ENCODE peak calls at places on chromosomes 5 and 9, in four cellular contexts. One of them, this sample, is unnamed.
A peak's percentile ranks its signal among the peaks of the same experiment; 100 is the strongest.

GRCh38 chr5:155530046-155530445 is 516.5 kb downstream of the KIF4B start:
- DNase-seq in HepG2: no peak
- DNase-seq in GM23248: no peak
- DNase-seq in CD8-positive, alpha-beta T cell: no peak
- DNase-seq in this sample: no peak

GRCh38 chr9:111852291-111852690 is 44.3 kb upstream of the UGCG start:
- DNase-seq in CD8-positive, alpha-beta T cell: no peak
- DNase-seq in HepG2: no peak
- DNase-seq in GM23248: peak; percentile 60
- DNase-seq in this sample: no peak

GRCh38 chr9:123814526-123814925 is 115.4 kb downstream of the DENND1A start:
- DNase-seq in CD8-positive, alpha-beta T cell: no peak
- DNase-seq in GM23248: no peak
- DNase-seq in HepG2: no peak
- DNase-seq in this sample: no peak

GRCh38 chr5:85108471-85108870 is 723.8 kb upstream of the EDIL3 start:
- DNase-seq in CD8-positive, alpha-beta T cell: no peak
- DNase-seq in GM23248: no peak
- DNase-seq in HepG2: no peak
- DNase-seq in this sample: no peak

GRCh38 chr5:123035950-123036390 is 555 bp downstream of the PPIC start:
- DNase-seq in GM23248: peak; percentile 75
- DNase-seq in CD8-positive, alpha-beta T cell: no peak
- DNase-seq in HepG2: peak; percentile 22
- DNase-seq in this sample: peak; percentile 68

GRCh38 chr5:135423158-135423925 is 23.8 kb downstream of the DCANP1 start:
- DNase-seq in HepG2: peak; percentile 36
- DNase-seq in GM23248: no peak
- DNase-seq in CD8-positive, alpha-beta T cell: no peak
- DNase-seq in this sample: no peak

GRCh38 chr9:23322392-23322791 is 503.6 kb downstream of the ELAVL2 start:
- DNase-seq in GM23248: peak; percentile 46
- DNase-seq in HepG2: no peak
- DNase-seq in CD8-positive, alpha-beta T cell: no peak
- DNase-seq in this sample: no peak

GRCh38 chr9:88198346-88198807 is 60.1 kb upstream of the SPATA31C2 start:
- DNase-seq in GM23248: peak; percentile 81
- DNase-seq in CD8-positive, alpha-beta T cell: no peak
- DNase-seq in HepG2: no peak
- DNase-seq in this sample: no peak

GRCh38 chr5:1392801-1393565 is 48.1 kb upstream of the CLPTM1L start:
- DNase-seq in GM23248: no peak
- DNase-seq in CD8-positive, alpha-beta T cell: no peak
- DNase-seq in HepG2: no peak
- DNase-seq in this sample: no peak

GRCh38 chr5:44847453-44847852 is 38.7 kb downstream of the MRPS30 start:
- DNase-seq in CD8-positive, alpha-beta T cell: no peak
- DNase-seq in HepG2: no peak
- DNase-seq in GM23248: no peak
- DNase-seq in this sample: no peak

GRCh38 chr5:131303537-131303936 is 39.7 kb downstream of the CDC42SE2 start:
- DNase-seq in HepG2: no peak
- DNase-seq in GM23248: peak; percentile 73
- DNase-seq in CD8-positive, alpha-beta T cell: no peak
- DNase-seq in this sample: no peak

GRCh38 chr5:120605325-120606079 is 141.4 kb downstream of the PRR16 start:
- DNase-seq in CD8-positive, alpha-beta T cell: no peak
- DNase-seq in GM23248: peak; percentile 44
- DNase-seq in HepG2: no peak
- DNase-seq in this sample: no peak

GRCh38 chr5:88502179-88503064 is 233.8 kb upstream of the TMEM161B start:
- DNase-seq in CD8-positive, alpha-beta T cell: no peak
- DNase-seq in GM23248: peak; percentile 42
- DNase-seq in HepG2: no peak
- DNase-seq in this sample: no peak

GRCh38 chr5:36462295-36463021 is 143.9 kb upstream of the SLC1A3 start:
- DNase-seq in CD8-positive, alpha-beta T cell: no peak
- DNase-seq in HepG2: no peak
- DNase-seq in GM23248: peak; percentile 23
- DNase-seq in this sample: no peak

GRCh38 chr5:76716456-76717157 is 681 bp downstream of the F2R start:
- DNase-seq in GM23248: peak; percentile 31
- DNase-seq in CD8-positive, alpha-beta T cell: no peak
- DNase-seq in HepG2: no peak
- DNase-seq in this sample: no peak

GRCh38 chr5:136005371-136005770 is 23.4 kb upstream of the TGFBI start:
- DNase-seq in HepG2: no peak
- DNase-seq in GM23248: no peak
- DNase-seq in CD8-positive, alpha-beta T cell: no peak
- DNase-seq in this sample: no peak

GRCh38 chr9:122001491-122002201 is 91.5 kb downstream of the TTLL11 start:
- DNase-seq in CD8-positive, alpha-beta T cell: no peak
- DNase-seq in HepG2: no peak
- DNase-seq in GM23248: peak; percentile 31
- DNase-seq in this sample: no peak

GRCh38 chr9:110443146-110443877 is 105.6 kb upstream of the TXNDC8 start:
- DNase-seq in GM23248: peak; percentile 83
- DNase-seq in CD8-positive, alpha-beta T cell: no peak
- DNase-seq in HepG2: peak; percentile 1
- DNase-seq in this sample: no peak

GRCh38 chr5:75681125-75681830 is 36.0 kb downstream of the POC5 start:
- DNase-seq in HepG2: peak; percentile 28
- DNase-seq in CD8-positive, alpha-beta T cell: no peak
- DNase-seq in GM23248: peak; percentile 71
- DNase-seq in this sample: no peak

GRCh38 chr9:5230554-5230953 is 665 bp upstream of the INSL4 start:
- DNase-seq in HepG2: no peak
- DNase-seq in GM23248: no peak
- DNase-seq in CD8-positive, alpha-beta T cell: no peak
- DNase-seq in this sample: no peak

GRCh38 chr9:69816775-69817174 is 3.8 kb upstream of the CFAP95 start:
- DNase-seq in GM23248: no peak
- DNase-seq in HepG2: no peak
- DNase-seq in CD8-positive, alpha-beta T cell: no peak
- DNase-seq in this sample: no peak

GRCh38 chr5:135609981-135610380 is 31.2 kb upstream of the CXCL14 start:
- DNase-seq in GM23248: no peak
- DNase-seq in CD8-positive, alpha-beta T cell: no peak
- DNase-seq in HepG2: no peak
- DNase-seq in this sample: no peak

GRCh38 chr5:62934319-62934718 is 355.7 kb downstream of the LRRC70 start:
- DNase-seq in CD8-positive, alpha-beta T cell: no peak
- DNase-seq in GM23248: no peak
- DNase-seq in HepG2: no peak
- DNase-seq in this sample: no peak

GRCh38 chr5:109989994-109990722 is 300.4 kb downstream of the MAN2A1 start:
- DNase-seq in GM23248: no peak
- DNase-seq in CD8-positive, alpha-beta T cell: no peak
- DNase-seq in HepG2: peak; percentile 91
- DNase-seq in this sample: no peak

GRCh38 chr9:71921190-71921814 is 9.9 kb downstream of the C9orf85 start:
- DNase-seq in CD8-positive, alpha-beta T cell: no peak
- DNase-seq in GM23248: no peak
- DNase-seq in HepG2: no peak
- DNase-seq in this sample: no peak

GRCh38 chr5:112646139-112646941 is 91.3 kb upstream of the APC start:
- DNase-seq in CD8-positive, alpha-beta T cell: no peak
- DNase-seq in GM23248: no peak
- DNase-seq in HepG2: no peak
- DNase-seq in this sample: no peak

GRCh38 chr9:84349706-84350105 is 9.1 kb upstream of the SLC28A3 start:
- DNase-seq in GM23248: no peak
- DNase-seq in CD8-positive, alpha-beta T cell: no peak
- DNase-seq in HepG2: no peak
- DNase-seq in this sample: no peak

GRCh38 chr5:71932131-71932635 is 175.1 kb upstream of the MAP1B start:
- DNase-seq in CD8-positive, alpha-beta T cell: no peak
- DNase-seq in HepG2: peak; percentile 25
- DNase-seq in GM23248: peak; percentile 43
- DNase-seq in this sample: no peak

GRCh38 chr5:5342784-5343183 is 79.7 kb upstream of the ICE1 start:
- DNase-seq in CD8-positive, alpha-beta T cell: no peak
- DNase-seq in HepG2: no peak
- DNase-seq in GM23248: peak; percentile 75
- DNase-seq in this sample: no peak

GRCh38 chr9:2623046-2623865 is 1.7 kb downstream of the VLDLR start:
- DNase-seq in CD8-positive, alpha-beta T cell: no peak
- DNase-seq in HepG2: peak; percentile 33
- DNase-seq in GM23248: peak; percentile 67
- DNase-seq in this sample: peak; percentile 79

GRCh38 chr9:84436386-84437114 is 96.0 kb upstream of the SLC28A3 start:
- DNase-seq in GM23248: no peak
- DNase-seq in CD8-positive, alpha-beta T cell: no peak
- DNase-seq in HepG2: no peak
- DNase-seq in this sample: no peak

GRCh38 chr9:127854169-127854833 is at the start of gene ENG:
- DNase-seq in CD8-positive, alpha-beta T cell: no peak
- DNase-seq in GM23248: peak; percentile 80
- DNase-seq in HepG2: no peak
- DNase-seq in this sample: peak; percentile 66

GRCh38 chr5:175752826-175753535 is 95.1 kb downstream of the HRH2 start:
- DNase-seq in HepG2: no peak
- DNase-seq in GM23248: no peak
- DNase-seq in CD8-positive, alpha-beta T cell: no peak
- DNase-seq in this sample: no peak

GRCh38 chr9:134473353-134474057 is 147.2 kb downstream of the RXRA start:
- DNase-seq in GM23248: no peak
- DNase-seq in HepG2: no peak
- DNase-seq in CD8-positive, alpha-beta T cell: no peak
- DNase-seq in this sample: no peak

GRCh38 chr9:115946530-115946929 is 207.1 kb upstream of the PAPPA start:
- DNase-seq in HepG2: peak; percentile 88
- DNase-seq in GM23248: no peak
- DNase-seq in CD8-positive, alpha-beta T cell: no peak
- DNase-seq in this sample: no peak

GRCh38 chr9:115943591-115944165 is 209.9 kb upstream of the PAPPA start:
- DNase-seq in GM23248: peak; percentile 19
- DNase-seq in CD8-positive, alpha-beta T cell: no peak
- DNase-seq in HepG2: no peak
- DNase-seq in this sample: no peak

GRCh38 chr9:115945009-115945431 is 208.6 kb upstream of the PAPPA start:
- DNase-seq in CD8-positive, alpha-beta T cell: no peak
- DNase-seq in GM23248: no peak
- DNase-seq in HepG2: no peak
- DNase-seq in this sample: no peak

GRCh38 chr9:115941561-115942315 is 211.9 kb upstream of the PAPPA start:
- DNase-seq in GM23248: peak; percentile 61
- DNase-seq in HepG2: no peak
- DNase-seq in CD8-positive, alpha-beta T cell: no peak
- DNase-seq in this sample: no peak

DNA sequence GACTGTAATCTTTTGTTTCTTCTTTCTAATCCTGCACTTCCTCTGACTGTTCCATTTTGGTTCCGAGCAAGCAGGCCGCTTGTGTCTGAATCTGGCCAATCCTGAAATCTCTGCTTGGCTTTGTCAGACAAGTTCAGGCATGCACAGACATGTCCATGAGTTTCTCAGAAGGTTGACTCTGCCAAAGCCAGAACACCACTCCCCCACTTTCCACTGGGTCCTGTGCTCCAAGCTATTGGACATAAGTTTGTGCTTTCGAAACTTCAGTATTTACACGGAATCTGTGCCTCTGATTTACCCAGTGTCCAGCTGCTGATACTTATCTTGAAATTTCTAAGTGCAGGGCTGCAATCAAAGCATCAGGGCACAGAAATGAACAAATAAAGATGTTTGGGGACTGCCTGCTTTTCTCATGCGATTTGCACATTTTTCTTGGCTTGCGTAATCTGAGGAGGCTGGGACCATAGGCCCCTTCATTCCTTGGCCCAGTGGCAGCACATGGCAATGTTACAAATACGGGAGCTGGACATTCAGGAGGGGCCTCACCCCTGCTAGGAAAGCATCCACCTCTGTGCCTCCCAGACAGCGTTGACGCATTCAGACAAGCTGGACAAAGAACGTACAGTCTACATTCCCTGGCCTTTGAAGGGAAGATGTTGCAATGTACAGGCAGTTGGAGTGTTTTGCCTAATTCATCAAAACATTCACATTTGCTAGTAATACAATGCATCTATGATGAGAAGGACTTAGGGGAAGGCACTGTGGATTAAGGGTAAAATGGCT is 209.2 kb upstream of the PAPPA start:
- DNase-seq in HepG2: peak; percentile 99
- DNase-seq in GM23248: peak; percentile 97
- DNase-seq in CD8-positive, alpha-beta T cell: no peak
- DNase-seq in this sample: peak; percentile 70
- H3K27ac ChIP-seq in HepG2: peak overlapping the region; percentile 95
- H3K27ac ChIP-seq in GM23248: peak overlapping the region; percentile 98
- H3K27ac ChIP-seq in CD8-positive, alpha-beta T cell: no peak overlapping the region
- H3K27ac ChIP-seq in this sample: peak overlapping the region; percentile 5

GRCh38 chr9:137535120-137535428 is 15.1 kb downstream of the PNPLA7 start:
- DNase-seq in GM23248: no peak
- DNase-seq in CD8-positive, alpha-beta T cell: no peak
- DNase-seq in HepG2: no peak
- DNase-seq in this sample: no peak

GRCh38 chr9:137531099-137531765 is 19.0 kb downstream of the PNPLA7 start:
- DNase-seq in HepG2: no peak
- DNase-seq in CD8-positive, alpha-beta T cell: no peak
- DNase-seq in GM23248: no peak
- DNase-seq in this sample: no peak

GRCh38 chr9:137538058-137538457 is 12.1 kb downstream of the PNPLA7 start:
- DNase-seq in HepG2: no peak
- DNase-seq in CD8-positive, alpha-beta T cell: no peak
- DNase-seq in GM23248: no peak
- DNase-seq in this sample: no peak

GRCh38 chr9:137534256-137535119 is 15.7 kb downstream of the PNPLA7 start:
- DNase-seq in GM23248: peak; percentile 82
- DNase-seq in CD8-positive, alpha-beta T cell: no peak
- DNase-seq in HepG2: peak; percentile 81
- DNase-seq in this sample: peak; percentile 47
- H3K4me3 ChIP-seq in GM23248: peak overlapping the region; percentile 24
- H3K4me3 ChIP-seq in CD8-positive, alpha-beta T cell: no peak overlapping the region
- H3K4me3 ChIP-seq in HepG2: peak overlapping the region; percentile 19
- H3K4me3 ChIP-seq in this sample: no peak overlapping the region

GRCh38 chr9:136630662-136630992 is 32.1 kb upstream of the EGFL7 start:
- DNase-seq in CD8-positive, alpha-beta T cell: no peak
- DNase-seq in HepG2: no peak
- DNase-seq in GM23248: no peak
- DNase-seq in this sample: no peak

GRCh38 chr9:136631038-136632000 is 31.4 kb upstream of the EGFL7 start:
- DNase-seq in GM23248: peak; percentile 80
- DNase-seq in CD8-positive, alpha-beta T cell: peak; percentile 84
- DNase-seq in HepG2: peak; percentile 65
- DNase-seq in this sample: peak; percentile 77

GRCh38 chr9:136629001-136629878 is 33.5 kb upstream of the EGFL7 start:
- DNase-seq in CD8-positive, alpha-beta T cell: no peak
- DNase-seq in HepG2: no peak
- DNase-seq in GM23248: no peak
- DNase-seq in this sample: no peak

GRCh38 chr9:136628287-136628686 is 34.4 kb upstream of the EGFL7 start:
- DNase-seq in HepG2: no peak
- DNase-seq in CD8-positive, alpha-beta T cell: no peak
- DNase-seq in GM23248: no peak
- DNase-seq in this sample: no peak

GRCh38 chr9:136629879-136630661 is 32.6 kb upstream of the EGFL7 start:
- DNase-seq in GM23248: peak; percentile 44
- DNase-seq in HepG2: peak; percentile 39
- DNase-seq in CD8-positive, alpha-beta T cell: peak; percentile 57
- DNase-seq in this sample: peak; percentile 64
- H3K4me1 ChIP-seq in GM23248: no peaks in the 10 kb centered on the region
- H3K4me1 ChIP-seq in HepG2: peaks cover 26% of the 10 kb centered on the region
- H3K4me1 ChIP-seq in CD8-positive, alpha-beta T cell: peaks cover 12% of the 10 kb centered on the region
- H3K4me1 ChIP-seq in this sample: no peaks in the 10 kb centered on the region

GRCh38 chr5:173328896-173329369 is 719 bp upstream of the STC2 start:
- DNase-seq in HepG2: peak; percentile 64
- DNase-seq in GM23248: peak; percentile 94
- DNase-seq in CD8-positive, alpha-beta T cell: no peak
- DNase-seq in this sample: no peak
- H3K27ac ChIP-seq in HepG2: peak overlapping the region; percentile 90
- H3K27ac ChIP-seq in GM23248: peak overlapping the region; percentile 86
- H3K27ac ChIP-seq in CD8-positive, alpha-beta T cell: no peak overlapping the region
- H3K27ac ChIP-seq in this sample: peak overlapping the region; percentile 16